ENCODE peak calls at places on chromosomes 2 and 18, in five cellular contexts. One of them, this sample, is unnamed.

GRCh38 chr2:19365126-19365525 is 6.7 kb upstream of the OSR1 start:
- DNase-seq in GM10248: no peak
- DNase-seq in EH: no peak
- DNase-seq in NB4: no peak
- DNase-seq in A549: no peak
- DNase-seq in this sample: no peak

GRCh38 chr18:48028081-48028480 is 97.6 kb upstream of the SMAD2 start:
- DNase-seq in GM10248: no peak
- DNase-seq in EH: no peak
- DNase-seq in NB4: no peak
- DNase-seq in A549: no peak
- DNase-seq in this sample: no peak

GRCh38 chr18:41767960-41768359 is 187.1 kb upstream of the PIK3C3 start:
- DNase-seq in GM10248: peak
- DNase-seq in EH: peak
- DNase-seq in NB4: peak
- DNase-seq in A549: peak
- DNase-seq in this sample: no peak

GRCh38 chr2:137983581-137983980 is 19.3 kb downstream of the HNMT start:
- DNase-seq in GM10248: no peak
- DNase-seq in EH: peak
- DNase-seq in NB4: no peak
- DNase-seq in A549: peak
- DNase-seq in this sample: no peak

GRCh38 chr2:205712983-205713531 is 30.8 kb downstream of the NRP2 start:
- DNase-seq in GM10248: no peak
- DNase-seq in EH: no peak
- DNase-seq in NB4: no peak
- DNase-seq in A549: no peak
- DNase-seq in this sample: no peak

GRCh38 chr2:14903709-14904374 is 271.3 kb downstream of the LRATD1 start:
- DNase-seq in GM10248: peak
- DNase-seq in EH: no peak
- DNase-seq in NB4: peak
- DNase-seq in A549: peak
- DNase-seq in this sample: peak

GRCh38 chr2:33791625-33792024 is 192.5 kb upstream of the FAM98A start:
- DNase-seq in GM10248: no peak
- DNase-seq in EH: peak
- DNase-seq in NB4: no peak
- DNase-seq in A549: peak
- DNase-seq in this sample: no peak

GRCh38 chr18:30925795-30926194 is 116.7 kb downstream of the DSC3 start:
- DNase-seq in GM10248: no peak
- DNase-seq in EH: no peak
- DNase-seq in NB4: no peak
- DNase-seq in A549: no peak
- DNase-seq in this sample: no peak

This sample was measured in Karpas-422.